ENCODE peak calls at places on chromosomes 13 and 19, in five cellular contexts. One of them, this sample, is unnamed.

GRCh38 chr19:10112895-10113591 is 1.6 kb downstream of the P2RY11 start:
- DNase-seq in iris pigment epithelial cell: peak; percentile 39
- DNase-seq in activated naive CD4-positive, alpha-beta T cell treated with Interleukin-2 at 50 U/mL for 16 hours: peak; percentile 74
- DNase-seq in activated naive CD8-positive, alpha-beta T cell treated with anti-CD3 and anti-CD28 coated beads for 36 hours: peak; percentile 78
- DNase-seq in fibroblast of mammary gland: peak; percentile 50
- DNase-seq in this sample: peak; percentile 66

GRCh38 chr19:43957891-43958290 is 6.9 kb downstream of the ZNF221 start:
- DNase-seq in iris pigment epithelial cell: peak; percentile 86
- DNase-seq in activated naive CD4-positive, alpha-beta T cell treated with Interleukin-2 at 50 U/mL for 16 hours: no peak
- DNase-seq in activated naive CD8-positive, alpha-beta T cell treated with anti-CD3 and anti-CD28 coated beads for 36 hours: no peak
- DNase-seq in fibroblast of mammary gland: peak; percentile 93
- DNase-seq in this sample: no peak

GRCh38 chr19:518292-519231 is 11.3 kb downstream of the TPGS1 start:
- DNase-seq in iris pigment epithelial cell: no peak
- DNase-seq in activated naive CD4-positive, alpha-beta T cell treated with Interleukin-2 at 50 U/mL for 16 hours: peak; percentile 65
- DNase-seq in activated naive CD8-positive, alpha-beta T cell treated with anti-CD3 and anti-CD28 coated beads for 36 hours: peak; percentile 74
- DNase-seq in fibroblast of mammary gland: no peak
- DNase-seq in this sample: peak; percentile 54

GRCh38 chr19:2046046-2046907 is 4.8 kb downstream of the MKNK2 start:
- DNase-seq in iris pigment epithelial cell: no peak
- DNase-seq in activated naive CD4-positive, alpha-beta T cell treated with Interleukin-2 at 50 U/mL for 16 hours: no peak
- DNase-seq in activated naive CD8-positive, alpha-beta T cell treated with anti-CD3 and anti-CD28 coated beads for 36 hours: no peak
- DNase-seq in fibroblast of mammary gland: no peak
- DNase-seq in this sample: no peak

GRCh38 chr19:15448778-15449619 is 757 bp downstream of the WIZ start:
- DNase-seq in iris pigment epithelial cell: no peak
- DNase-seq in activated naive CD4-positive, alpha-beta T cell treated with Interleukin-2 at 50 U/mL for 16 hours: no peak
- DNase-seq in activated naive CD8-positive, alpha-beta T cell treated with anti-CD3 and anti-CD28 coated beads for 36 hours: no peak
- DNase-seq in fibroblast of mammary gland: no peak
- DNase-seq in this sample: no peak

GRCh38 chr19:3950871-3951861 is 18.3 kb downstream of the NMRK2 start:
- DNase-seq in iris pigment epithelial cell: no peak
- DNase-seq in activated naive CD4-positive, alpha-beta T cell treated with Interleukin-2 at 50 U/mL for 16 hours: no peak
- DNase-seq in activated naive CD8-positive, alpha-beta T cell treated with anti-CD3 and anti-CD28 coated beads for 36 hours: no peak
- DNase-seq in fibroblast of mammary gland: no peak
- DNase-seq in this sample: no peak

GRCh38 chr19:2578391-2578826 is 102.5 kb downstream of the GADD45B start:
- DNase-seq in iris pigment epithelial cell: peak; percentile 68
- DNase-seq in activated naive CD4-positive, alpha-beta T cell treated with Interleukin-2 at 50 U/mL for 16 hours: no peak
- DNase-seq in activated naive CD8-positive, alpha-beta T cell treated with anti-CD3 and anti-CD28 coated beads for 36 hours: no peak
- DNase-seq in fibroblast of mammary gland: peak; percentile 35
- DNase-seq in this sample: no peak

GRCh38 chr19:2503521-2504109 is 27.7 kb downstream of the GADD45B start:
- DNase-seq in iris pigment epithelial cell: peak; percentile 73
- DNase-seq in activated naive CD4-positive, alpha-beta T cell treated with Interleukin-2 at 50 U/mL for 16 hours: peak; percentile 78
- DNase-seq in activated naive CD8-positive, alpha-beta T cell treated with anti-CD3 and anti-CD28 coated beads for 36 hours: peak; percentile 86
- DNase-seq in fibroblast of mammary gland: peak; percentile 85
- DNase-seq in this sample: peak; percentile 65

GRCh38 chr13:47454986-47455385 is 546.1 kb downstream of the SUCLA2 start:
- DNase-seq in iris pigment epithelial cell: no peak
- DNase-seq in activated naive CD4-positive, alpha-beta T cell treated with Interleukin-2 at 50 U/mL for 16 hours: no peak
- DNase-seq in activated naive CD8-positive, alpha-beta T cell treated with anti-CD3 and anti-CD28 coated beads for 36 hours: no peak
- DNase-seq in fibroblast of mammary gland: peak; percentile 43
- DNase-seq in this sample: no peak

GRCh38 chr19:19259741-19260140 is 13.4 kb downstream of the TM6SF2 start:
- DNase-seq in iris pigment epithelial cell: peak; percentile 49
- DNase-seq in activated naive CD4-positive, alpha-beta T cell treated with Interleukin-2 at 50 U/mL for 16 hours: no peak
- DNase-seq in activated naive CD8-positive, alpha-beta T cell treated with anti-CD3 and anti-CD28 coated beads for 36 hours: no peak
- DNase-seq in fibroblast of mammary gland: peak; percentile 43
- DNase-seq in this sample: no peak

GRCh38 chr13:110815471-110816204 is 99.2 kb downstream of the ANKRD10 start:
- DNase-seq in iris pigment epithelial cell: no peak
- DNase-seq in activated naive CD4-positive, alpha-beta T cell treated with Interleukin-2 at 50 U/mL for 16 hours: no peak
- DNase-seq in activated naive CD8-positive, alpha-beta T cell treated with anti-CD3 and anti-CD28 coated beads for 36 hours: no peak
- DNase-seq in fibroblast of mammary gland: no peak
- DNase-seq in this sample: no peak

GRCh38 chr19:47239610-47240296 is 8.8 kb upstream of the BBC3 start:
- DNase-seq in iris pigment epithelial cell: peak; percentile 51
- DNase-seq in activated naive CD4-positive, alpha-beta T cell treated with Interleukin-2 at 50 U/mL for 16 hours: peak; percentile 65
- DNase-seq in activated naive CD8-positive, alpha-beta T cell treated with anti-CD3 and anti-CD28 coated beads for 36 hours: peak; percentile 69
- DNase-seq in fibroblast of mammary gland: no peak
- DNase-seq in this sample: peak; percentile 60

GRCh38 chr19:38055655-38056521 is 148.9 kb downstream of the SIPA1L3 start:
- DNase-seq in iris pigment epithelial cell: no peak
- DNase-seq in activated naive CD4-positive, alpha-beta T cell treated with Interleukin-2 at 50 U/mL for 16 hours: no peak
- DNase-seq in activated naive CD8-positive, alpha-beta T cell treated with anti-CD3 and anti-CD28 coated beads for 36 hours: no peak
- DNase-seq in fibroblast of mammary gland: no peak
- DNase-seq in this sample: no peak

GRCh38 chr13:40993119-40993518 is 26.0 kb downstream of the ELF1 start:
- DNase-seq in iris pigment epithelial cell: no peak
- DNase-seq in activated naive CD4-positive, alpha-beta T cell treated with Interleukin-2 at 50 U/mL for 16 hours: no peak
- DNase-seq in activated naive CD8-positive, alpha-beta T cell treated with anti-CD3 and anti-CD28 coated beads for 36 hours: no peak
- DNase-seq in fibroblast of mammary gland: no peak
- DNase-seq in this sample: no peak